ENCODE peak calls at places on chromosomes 12 and 14, in six cellular contexts. K is activated CD4-positive, alpha-beta T cell treated with anti-CD3 and anti-CD28 coated beads, Interleukin-2, amount 50 U/mL, for 1 hour; I is AG10803; A is GM12865; R is retina; X is endothelial cell. J is an unnamed sample.

GRCh38 chr14:30655124-30655523 is 33.0 kb downstream of the SCFD1 start:
- DNase-seq in K (no peak), I (no peak), A (no peak), R (no peak), X (no peak), J (peak)

GRCh38 chr12:58433969-58434368 is 486.3 kb downstream of the LRIG3 start:
- DNase-seq in K (no peak), I (no peak), A (no peak), R (no peak), X (no peak), J (peak)

GRCh38 chr14:55000381-55000780 is 26.5 kb downstream of the WDHD1 start:
- DNase-seq in K (no peak), I (peak), A (no peak), R (no peak), X (no peak), J (peak)

GRCh38 chr12:125284945-125285344 is 219.7 kb downstream of the AACS start:
- DNase-seq in K (no peak), I (no peak), A (peak), R (no peak), X (no peak), J (no peak)

GRCh38 chr14:58151701-58152568 is at the start of gene ARMH4:
- DNase-seq in K (peak), I (peak), A (peak), R (peak), X (peak), J (peak)

GRCh38 chr12:28857327-28857726 is 291.8 kb upstream of the FAR2 start:
- DNase-seq in K (no peak), I (no peak), A (no peak), R (no peak), X (no peak), J (no peak)

GRCh38 chr12:58341791-58342190 is 400.4 kb downstream of the ATP23 start:
- DNase-seq in K (no peak), I (peak), A (no peak), R (no peak), X (no peak), J (peak)

GRCh38 chr12:29537292-29537691 is 39.8 kb upstream of the OVCH1 start:
- DNase-seq in K (no peak), I (no peak), A (no peak), R (no peak), X (no peak), J (peak)

GRCh38 chr14:72745546-72745945 is 148.4 kb downstream of the DPF3 start:
- DNase-seq in K (no peak), I (peak), A (no peak), R (no peak), X (no peak), J (peak)

GRCh38 chr14:60170948-60171347 is 5.8 kb upstream of the DHRS7 start:
- DNase-seq in K (no peak), I (no peak), A (no peak), R (no peak), X (no peak), J (no peak)

GRCh38 chr14:68910540-68910939 is 68.6 kb downstream of the ACTN1 start:
- DNase-seq in K (no peak), I (no peak), A (peak), R (no peak), X (no peak), J (no peak)

GRCh38 chr14:71497645-71498086 is 434.6 kb upstream of the RGS6 start:
- DNase-seq in K (no peak), I (peak), A (peak), R (no peak), X (no peak), J (peak)

GRCh38 chr14:50344116-50344775 is 32.1 kb downstream of the DMAC2L start:
- DNase-seq in K (no peak), I (no peak), A (peak), R (no peak), X (no peak), J (peak)

GRCh38 chr12:126676426-126676825 is 1590.5 kb upstream of the TMEM132C start:
- DNase-seq in K (no peak), I (no peak), A (no peak), R (no peak), X (no peak), J (no peak)

GRCh38 chr14:33629721-33630287 is 321.1 kb downstream of the EGLN3 start:
- DNase-seq in K (no peak), I (peak), A (no peak), R (no peak), X (no peak), J (no peak)

GRCh38 chr12:6961695-6962284 is 8.7 kb downstream of the PHB2 start:
- DNase-seq in K (peak), I (peak), A (peak), R (peak), X (peak), J (peak)

GRCh38 chr14:72816287-72816686 is 77.6 kb downstream of the DPF3 start:
- DNase-seq in K (no peak), I (no peak), A (no peak), R (no peak), X (no peak), J (no peak)

GRCh38 chr14:58815046-58815701 is 177.4 kb downstream of the DACT1 start:
- DNase-seq in K (no peak), I (peak), A (no peak), R (peak), X (no peak), J (no peak)

GRCh38 chr12:116806845-116807440 is 68.8 kb downstream of the RNFT2 start:
- DNase-seq in K (no peak), I (no peak), A (no peak), R (no peak), X (no peak), J (no peak)

GRCh38 chr12:52145941-52146821 is 45.6 kb downstream of the KRT80 start:
- DNase-seq in K (no peak), I (no peak), A (no peak), R (no peak), X (no peak), J (no peak)

GRCh38 chr12:93032748-93033147 is 103.7 kb upstream of the EEA1 start:
- DNase-seq in K (no peak), I (no peak), A (no peak), R (no peak), X (no peak), J (peak)

GRCh38 chr12:49899286-49899843 is 4.3 kb downstream of the FAIM2 start:
- DNase-seq in K (no peak), I (no peak), A (no peak), R (no peak), X (no peak), J (no peak)

GRCh38 chr14:29410581-29410980 is 517.1 kb downstream of the PRKD1 start:
- DNase-seq in K (no peak), I (no peak), A (peak), R (no peak), X (no peak), J (no peak)

GRCh38 chr14:92491782-92492181 is 21.8 kb upstream of the RIN3 start:
- DNase-seq in K (no peak), I (no peak), A (no peak), R (no peak), X (no peak), J (no peak)

GRCh38 chr14:20247651-20248246 is 8.7 kb downstream of the OR11H4 start:
- DNase-seq in K (no peak), I (no peak), A (peak), R (no peak), X (no peak), J (no peak)

GRCh38 chr14:35883677-35884293 is 57.6 kb downstream of the BRMS1L start:
- DNase-seq in K (peak), I (peak), A (peak), R (peak), X (peak), J (peak)

GRCh38 chr12:132837693-132838463 is 9.2 kb upstream of the GOLGA3 start:
- DNase-seq in K (no peak), I (peak), A (no peak), R (no peak), X (no peak), J (peak)

GRCh38 chr12:5201554-5202243 is 158.0 kb downstream of the KCNA5 start:
- DNase-seq in K (no peak), I (no peak), A (no peak), R (peak), X (peak), J (no peak)

GRCh38 chr14:50003213-50004021 is 110.5 kb downstream of the ARF6 start:
- DNase-seq in K (peak), I (peak), A (peak), R (peak), X (peak), J (peak)

GRCh38 chr12:122021193-122021821 is 377 bp upstream of the BCL7A start:
- DNase-seq in K (no peak), I (peak), A (no peak), R (peak), X (peak), J (no peak)

GRCh38 chr14:60650382-60650961 is 1.2 kb upstream of the SIX1 start:
- DNase-seq in K (no peak), I (peak), A (no peak), R (peak), X (no peak), J (no peak)

GRCh38 chr12:124637586-124637985 is 70.2 kb upstream of the NCOR2 start:
- DNase-seq in K (no peak), I (no peak), A (no peak), R (no peak), X (no peak), J (no peak)

GRCh38 chr12:65419284-65420072 is 141.0 kb downstream of the MSRB3 start:
- DNase-seq in K (no peak), I (no peak), A (peak), R (no peak), X (no peak), J (no peak)

GRCh38 chr14:92400579-92401444 is 77.8 kb downstream of the SLC24A4 start:
- DNase-seq in K (no peak), I (peak), A (peak), R (no peak), X (no peak), J (peak)

J was measured in fibroblast of villous mesenchyme.